ENCODE peak calls at places on chromosomes 3 and 15, in nine cellular contexts. E is AG09309; J is stimulated activated CD4-positive, alpha-beta T cell treated with anti-CD3 and anti-CD28 coated beads, Interleukin-1b, Interleukin-23, amount 100 ng/mL, for 48 hours; A is cardiac muscle cell; Y is IMR-90; W is naive B cell; V is ureter; H is NCI-H1092 treated with DMSO at 0.1 percent for 48 hours; C is fibroblast of pulmonary artery. N is an unnamed sample.

GRCh38 chr3:60636846-60637245 is 614.4 kb downstream of the FHIT start:
- DNase-seq in E (no peak), V (no peak), H (no peak), Y (peak; percentile 20), W (no peak), J (no peak), C (no peak), A (no peak), N (no peak)

GRCh38 chr3:62621171-62621570 is 247.8 kb upstream of the FEZF2 start:
- DNase-seq in V (no peak), A (no peak), W (no peak), E (no peak), C (no peak), Y (peak; percentile 12), H (no peak), J (no peak), N (no peak)

GRCh38 chr15:35246376-35246965 is 161.4 kb upstream of the NANOGP8 start:
- DNase-seq in A (no peak), W (no peak), E (no peak), J (no peak), Y (no peak), H (no peak), C (no peak), V (no peak), N (no peak)

GRCh38 chr3:108879915-108880314 is 57.3 kb downstream of the TRAT1 start:
- DNase-seq in A (no peak), Y (no peak), H (no peak), E (no peak), V (no peak), J (no peak), W (no peak), C (no peak), N (no peak)

GRCh38 chr15:51048308-51048707 is 46.4 kb downstream of the TNFAIP8L3 start:
- DNase-seq in C (no peak), V (no peak), A (no peak), J (no peak), Y (no peak), W (no peak), E (no peak), H (no peak), N (no peak)

GRCh38 chr3:56998081-56998529 is 62.4 kb upstream of the SPATA12 start:
- DNase-seq in J (no peak), W (no peak), C (no peak), A (no peak), H (peak; percentile 10), V (no peak), Y (no peak), E (no peak), N (peak; percentile 24)

GRCh38 chr3:197959500-197959890 is 522 bp upstream of the LMLN start:
- DNase-seq in A (no peak), V (no peak), C (no peak), H (peak; percentile 14), J (no peak), E (no peak), W (no peak), Y (no peak), N (no peak)

GRCh38 chr3:8595252-8595934 is 49.2 kb downstream of the SSUH2 start:
- DNase-seq in A (no peak), J (no peak), Y (no peak), C (no peak), V (no peak), H (no peak), W (no peak), E (no peak), N (no peak)

GRCh38 chr15:90031231-90031791 is 30.2 kb downstream of the ZNF710 start:
- DNase-seq in H (no peak), A (no peak), W (peak; percentile 20), C (peak; percentile 59), V (no peak), E (no peak), J (peak; percentile 15), Y (peak; percentile 11), N (no peak)

N was measured in lung microvascular endothelial cell.